ENCODE peak calls at places on chromosomes 3 and 15, in six cellular contexts. J is A549, D is K562, U is HepG2, M is SK-N-SH, W is GM12878. S is an unnamed sample.

GRCh38 chr3:61154788-61155187 is 96.5 kb downstream of the FHIT start:
- DNase-seq in D (no peak), M (no peak), J (no peak), W (no peak), U (no peak), S (no peak)

GRCh38 chr15:47715402-47715801 is 1.9 kb upstream of the SEMA6D start:
- DNase-seq in W (no peak), U (no peak), J (no peak), D (no peak), M (no peak), S (no peak)

GRCh38 chr15:66024998-66025397 is 155.7 kb downstream of the RAB11A start:
- DNase-seq in U (no peak), M (peak; percentile 69), J (no peak), W (no peak), D (no peak), S (no peak)

GRCh38 chr3:111730143-111730542 is 128.9 kb upstream of the PHLDB2 start:
- DNase-seq in D (no peak), J (no peak), W (no peak), U (no peak), M (no peak), S (no peak)

GRCh38 chr15:28979208-28979891 is 93.6 kb downstream of the APBA2 start:
- DNase-seq in D (no peak), W (no peak), J (no peak), M (no peak), U (no peak), S (no peak)

GRCh38 chr3:158737987-158738615 is 5.8 kb upstream of the RARRES1 start:
- DNase-seq in D (no peak), W (no peak), M (no peak), J (no peak), U (no peak), S (peak; percentile 91)

GRCh38 chr3:30206051-30206450 is 400.4 kb upstream of the TGFBR2 start:
- DNase-seq in M (no peak), D (no peak), W (no peak), U (no peak), J (no peak), S (no peak)

GRCh38 chr3:53236112-53236841 is 19.5 kb downstream of the TKT start:
- DNase-seq in W (no peak), J (peak; percentile 55), U (peak; percentile 52), D (peak; percentile 54), M (no peak), S (peak; percentile 93)

GRCh38 chr3:67090472-67090871 is 92.4 kb downstream of the KBTBD8 start:
- DNase-seq in M (no peak), W (no peak), D (no peak), J (no peak), U (no peak), S (peak; percentile 82)

GRCh38 chr3:161104561-161105551 is at the start of gene B3GALNT1:
- DNase-seq in J (peak; percentile 4), U (no peak), M (peak; percentile 81), W (no peak), D (no peak), S (peak; percentile 50)

GRCh38 chr3:154182322-154182922 is 61.2 kb downstream of the ARHGEF26 start:
- DNase-seq in D (no peak), M (no peak), U (no peak), J (no peak), W (no peak), S (no peak)

GRCh38 chr3:15676259-15676658 is 74.7 kb downstream of the BTD start:
- DNase-seq in J (no peak), W (no peak), U (no peak), D (no peak), M (no peak), S (peak; percentile 28)

GRCh38 chr3:56990295-56991015 is 70.0 kb upstream of the SPATA12 start:
- DNase-seq in D (no peak), J (no peak), U (peak; percentile 90), W (no peak), M (no peak), S (no peak)

GRCh38 chr3:59609967-59610366 is 560.1 kb upstream of the CFAP20DC start:
- DNase-seq in J (no peak), D (no peak), W (no peak), U (no peak), M (no peak), S (no peak)

GRCh38 chr3:120642368-120642948 is 39.6 kb downstream of the HGD start:
- DNase-seq in W (no peak), D (peak; percentile 57), M (no peak), J (no peak), U (no peak), S (peak; percentile 90)

GRCh38 chr15:63301088-63301487 is 23.7 kb downstream of the APH1B start:
- DNase-seq in J (no peak), U (no peak), W (no peak), D (no peak), M (no peak), S (no peak)

GRCh38 chr15:42143356-42143755 is 13.1 kb downstream of the PLA2G4F start:
- DNase-seq in W (no peak), M (no peak), J (no peak), U (no peak), D (no peak), S (no peak)

GRCh38 chr3:152556731-152557254 is 278.1 kb upstream of the P2RY1 start:
- DNase-seq in M (no peak), W (no peak), J (no peak), U (peak; percentile 39), D (no peak), S (peak; percentile 36)

DNA sequence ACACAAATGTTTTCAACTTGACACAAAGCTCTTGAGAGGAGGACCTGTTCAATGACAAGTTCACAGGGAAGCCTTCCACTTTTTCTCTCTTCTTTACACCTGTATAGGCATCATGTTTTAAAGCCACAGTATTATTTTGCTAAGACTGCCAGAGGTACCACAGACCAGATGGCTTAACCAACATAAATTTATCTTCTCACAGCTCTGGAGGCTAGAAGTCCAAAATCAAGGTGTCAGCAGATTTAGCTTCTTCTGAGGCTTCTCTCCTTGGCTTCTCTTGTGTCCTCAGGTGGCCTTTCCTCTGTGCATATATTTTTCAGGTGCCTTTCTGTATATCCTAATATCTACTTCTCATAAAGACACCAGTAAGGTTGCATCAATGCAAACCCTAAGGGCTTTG is 435.2 kb upstream of the GBE1 start:
- DNase-seq in D (no peak), M (no peak), U (no peak), W (no peak), J (no peak), S (no peak)
- TF ChIP-seq SMC3 in D (no peak), M (no peak), U (no peak), W (no peak), J (no peak), S (no peak)

DNA sequence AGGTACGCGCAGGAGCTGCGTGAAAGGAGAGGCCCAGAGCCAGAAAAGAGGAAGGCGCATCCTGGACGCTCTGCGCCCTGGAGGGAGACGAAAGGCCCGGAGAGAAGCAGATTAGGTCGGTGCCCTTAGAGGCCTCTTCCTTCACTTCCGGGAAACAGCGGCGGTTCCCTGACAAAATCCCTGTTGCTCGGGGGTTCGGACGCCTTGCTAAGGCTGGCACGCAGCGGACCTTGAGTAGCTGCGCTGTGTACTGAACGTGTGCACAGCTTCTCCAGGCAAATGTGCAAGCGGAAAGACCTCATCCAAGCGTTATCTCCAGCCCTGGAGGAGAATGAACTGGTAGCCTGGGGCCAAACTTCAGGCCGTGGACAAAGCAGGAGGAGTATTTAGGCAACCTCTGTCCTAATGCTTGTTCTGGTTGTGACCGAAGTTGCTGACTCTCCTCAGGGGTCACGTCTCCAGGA is 3.0 kb upstream of the SOX14 start:
- DNase-seq in D (no peak), W (no peak), M (peak; percentile 21), J (no peak), U (no peak), S (no peak)
- TF ChIP-seq SMC3 in D (no peak), W (no peak), M (no peak), J (no peak), U (no peak), S (no peak)

DNA sequence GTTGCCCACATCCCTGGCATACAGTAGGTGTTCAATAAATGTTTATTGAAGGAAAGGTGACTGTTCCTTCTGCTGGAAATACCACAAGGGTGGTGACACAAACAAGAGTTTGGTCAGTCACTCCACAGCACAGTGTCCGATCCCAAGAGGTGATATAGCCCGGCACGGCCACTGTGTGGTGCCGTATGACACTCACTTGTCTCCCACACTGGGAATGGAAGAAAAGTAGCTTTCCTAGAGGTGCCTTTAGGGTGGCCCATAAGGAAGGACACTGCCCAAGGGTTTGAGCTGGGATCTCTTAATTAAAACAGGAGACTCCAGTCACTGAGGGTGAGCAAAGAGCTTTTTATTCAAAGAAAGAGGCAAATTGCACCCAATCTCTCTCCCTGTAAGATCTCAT is 40.5 kb downstream of the TGM4 start:
- DNase-seq in U (no peak), D (peak; percentile 47), W (no peak), J (no peak), M (peak; percentile 45), S (no peak)
- TF ChIP-seq SMC3 in U (no peak), D (peak; percentile 27), W (no peak), J (no peak), M (peak; percentile 29), S (no peak)

DNA sequence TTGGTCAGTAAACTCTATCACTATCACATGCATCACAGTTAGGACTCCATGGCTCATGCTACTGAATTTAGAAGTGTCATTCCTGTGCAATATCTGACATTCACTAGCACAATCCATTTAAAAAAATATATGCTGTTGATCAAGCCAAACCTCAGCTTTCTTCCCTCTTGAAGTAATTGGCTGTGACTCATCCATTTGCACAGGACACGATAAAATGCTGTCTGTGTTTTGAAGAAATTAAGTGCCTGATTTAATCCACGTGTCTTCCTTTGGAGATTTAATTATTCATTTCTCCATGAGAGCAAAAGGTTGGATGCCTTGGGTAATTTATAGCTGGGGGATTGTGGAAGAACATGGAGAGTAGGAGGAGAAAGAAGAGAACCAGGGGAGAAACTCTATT is 38.9 kb downstream of the CPNE4 start:
- DNase-seq in U (no peak), M (no peak), D (no peak), W (no peak), J (no peak), S (no peak)
- TF ChIP-seq SMC3 in U (no peak), M (no peak), D (no peak), W (no peak), J (no peak), S (no peak)

GRCh38 chr3:12707425-12707824 is 43.5 kb upstream of the RAF1 start:
- DNase-seq in J (no peak), W (no peak), M (no peak), D (no peak), U (no peak), S (peak; percentile 37)
- TF ChIP-seq SMC3 in J (no peak), W (no peak), M (no peak), D (no peak), U (no peak), S (no peak)

GRCh38 chr3:72191211-72191960 is 406.4 kb upstream of the PROK2 start:
- DNase-seq in M (no peak), D (no peak), J (no peak), W (no peak), U (no peak), S (no peak)

GRCh38 chr3:72194464-72194857 is 409.5 kb upstream of the PROK2 start:
- DNase-seq in D (no peak), J (no peak), W (no peak), M (no peak), U (no peak), S (no peak)

GRCh38 chr3:72192572-72192971 is 407.6 kb upstream of the PROK2 start:
- DNase-seq in U (no peak), M (no peak), W (no peak), J (no peak), D (no peak), S (no peak)

GRCh38 chr3:72195895-72196294 is 410.9 kb upstream of the PROK2 start:
- DNase-seq in U (no peak), J (no peak), D (no peak), W (no peak), M (no peak), S (no peak)

GRCh38 chr3:72193768-72194463 is 409.0 kb upstream of the PROK2 start:
- DNase-seq in M (no peak), W (no peak), U (no peak), D (no peak), J (no peak), S (no peak)
- TF ChIP-seq SMC3 in M (no peak), W (no peak), U (no peak), D (no peak), J (no peak), S (no peak)

S was measured in IMR-90.